ENCODE peak calls at places on chromosomes 12 and 14, in nine cellular contexts. Q, O, J, P, Y, V, C, U and X are unnamed samples.

GRCh38 chr12:122422769-122423257 is 344 bp upstream of the CLIP1 start:
- DNase-seq in U (peak), C (peak), Q (peak), J (peak), O (no peak), V (peak), Y (no peak), P (peak), X (no peak)

GRCh38 chr12:110680032-110680431 is 8.9 kb downstream of the HVCN1 start:
- DNase-seq in V (no peak), P (no peak), J (no peak), O (no peak), U (no peak), Q (no peak), Y (no peak), C (no peak), X (no peak)

GRCh38 chr12:121937654-121938053 is 19.3 kb downstream of the CFAP251 start:
- DNase-seq in P (no peak), C (no peak), Y (no peak), O (no peak), V (no peak), U (no peak), Q (no peak), J (no peak), X (no peak)

GRCh38 chr14:92596328-92596943 is 82.9 kb downstream of the RIN3 start:
- DNase-seq in V (no peak), C (no peak), Q (no peak), U (no peak), J (peak), P (no peak), O (no peak), Y (no peak), X (no peak)

GRCh38 chr14:30185832-30186231 is 258.2 kb upstream of the PRKD1 start:
- DNase-seq in P (no peak), V (no peak), C (no peak), O (no peak), J (peak), Y (no peak), U (no peak), Q (no peak), X (no peak)

GRCh38 chr12:48717252-48717695 is 767 bp upstream of the CCNT1 start:
- DNase-seq in O (no peak), U (peak), Y (peak), V (peak), J (peak), Q (no peak), P (no peak), C (peak), X (no peak)

GRCh38 chr12:113867258-113867657 is 98.9 kb downstream of the RBM19 start:
- DNase-seq in P (no peak), C (no peak), U (no peak), O (no peak), Q (peak), Y (no peak), V (peak), J (peak), X (peak)

GRCh38 chr12:25997401-25997973 is 39.0 kb downstream of the RASSF8 start:
- DNase-seq in Q (peak), U (no peak), J (peak), P (no peak), C (no peak), V (peak), O (no peak), Y (no peak), X (no peak)

GRCh38 chr12:26870491-26871419 is 37.8 kb upstream of the ITPR2 start:
- DNase-seq in Q (peak), U (no peak), Y (no peak), O (peak), P (no peak), J (no peak), V (peak), C (no peak), X (no peak)

GRCh38 chr14:63899953-63900352 is 47.1 kb downstream of the SYNE2 start:
- DNase-seq in C (no peak), Q (no peak), U (no peak), P (no peak), O (no peak), V (no peak), J (no peak), Y (no peak), X (no peak)

GRCh38 chr12:48021485-48022179 is 17.4 kb upstream of the COL2A1 start:
- DNase-seq in Q (peak), C (no peak), U (no peak), V (no peak), P (no peak), J (peak), Y (no peak), O (peak), X (no peak)

GRCh38 chr14:91228112-91229004 is 16.1 kb downstream of the GPR68 start:
- DNase-seq in O (no peak), P (no peak), Y (peak), Q (peak), V (peak), J (peak), C (peak), U (peak), X (no peak)

GRCh38 chr12:132783917-132784531 is 22.4 kb upstream of the ANKLE2 start:
- DNase-seq in Y (no peak), P (no peak), J (no peak), Q (no peak), O (no peak), U (no peak), C (no peak), V (no peak), X (no peak)

GRCh38 chr12:125089083-125089482 is 23.8 kb downstream of the AACS start:
- DNase-seq in C (no peak), Q (no peak), P (no peak), V (no peak), U (no peak), O (no peak), Y (no peak), J (peak), X (no peak)

GRCh38 chr14:23117371-23118020 is 1.6 kb downstream of the CEBPE start:
- DNase-seq in C (no peak), V (no peak), U (no peak), J (no peak), P (no peak), O (no peak), Q (no peak), Y (no peak), X (no peak)

GRCh38 chr14:80669416-80669815 is 272.1 kb downstream of the CEP128 start:
- DNase-seq in P (no peak), J (no peak), Y (no peak), O (no peak), C (no peak), U (no peak), Q (no peak), V (no peak), X (no peak)

GRCh38 chr14:63972323-63972932 is 119.6 kb downstream of the SYNE2 start:
- DNase-seq in Y (no peak), V (no peak), Q (no peak), U (no peak), O (no peak), P (no peak), C (no peak), J (no peak), X (no peak)

GRCh38 chr14:64095620-64096019 is 198.6 kb downstream of the ESR2 start:
- DNase-seq in U (no peak), J (no peak), Y (no peak), O (no peak), C (no peak), P (no peak), Q (no peak), V (peak), X (no peak)

GRCh38 chr14:55938249-55938791 is 179.9 kb upstream of the PELI2 start:
- DNase-seq in U (no peak), C (no peak), Q (peak), V (peak), O (peak), J (no peak), Y (no peak), P (no peak), X (no peak)

GRCh38 chr12:124744659-124745467 is 118.8 kb downstream of the SCARB1 start:
- DNase-seq in C (peak), P (no peak), J (peak), Y (peak), V (no peak), O (no peak), U (peak), Q (peak), X (no peak)

GRCh38 chr12:65878540-65878939 is 54.3 kb downstream of the HMGA2 start:
- DNase-seq in O (no peak), J (peak), C (no peak), Q (peak), V (no peak), P (no peak), Y (no peak), U (no peak), X (no peak)

GRCh38 chr12:104958946-104959841 is 1.1 kb upstream of the SLC41A2 start:
- DNase-seq in V (peak), Q (peak), Y (no peak), U (peak), P (no peak), C (no peak), J (peak), O (no peak), X (peak)

GRCh38 chr14:20855652-20856291 is 35.4 kb upstream of the RNASE3 start:
- DNase-seq in C (peak), O (peak), P (peak), U (peak), Y (peak), Q (peak), V (peak), J (peak), X (peak)

GRCh38 chr12:132388379-132389015 is 59.1 kb upstream of the GALNT9 start:
- DNase-seq in Q (no peak), V (no peak), U (no peak), C (no peak), O (no peak), P (no peak), J (no peak), Y (no peak), X (no peak)

GRCh38 chr14:70735043-70735442 is 74.3 kb downstream of the MAP3K9 start:
- DNase-seq in O (no peak), C (no peak), P (no peak), Q (no peak), J (no peak), V (peak), Y (no peak), U (no peak), X (no peak)

GRCh38 chr12:117518594-117519270 is 157.3 kb upstream of the NOS1 start:
- DNase-seq in P (no peak), O (no peak), C (no peak), Y (no peak), Q (peak), V (no peak), U (no peak), J (no peak), X (no peak)

GRCh38 chr12:47739959-47740358 is 14.7 kb upstream of the ENDOU start:
- DNase-seq in Y (peak), O (no peak), U (peak), J (no peak), Q (no peak), P (no peak), V (no peak), C (peak), X (no peak)

GRCh38 chr14:85619866-85620265 is 89.9 kb downstream of the FLRT2 start:
- DNase-seq in C (no peak), P (no peak), J (no peak), V (peak), Q (no peak), Y (no peak), O (no peak), U (no peak), X (no peak)

GRCh38 chr12:113298861-113299545 is 35.9 kb downstream of the SLC8B1 start:
- DNase-seq in J (no peak), O (no peak), P (no peak), Y (no peak), C (no peak), Q (no peak), V (no peak), U (no peak), X (no peak)

GRCh38 chr14:53278602-53279506 is 125.7 kb upstream of the DDHD1 start:
- DNase-seq in O (no peak), C (no peak), V (peak), Q (peak), J (peak), Y (no peak), P (no peak), U (peak), X (no peak)

GRCh38 chr12:51028126-51028810 is 2.1 kb upstream of the SLC11A2 start:
- DNase-seq in U (peak), V (peak), J (peak), Q (peak), O (no peak), C (peak), P (no peak), Y (no peak), X (no peak)

GRCh38 chr12:122523846-122524718 is 2.7 kb downstream of the RSRC2 start:
- DNase-seq in J (no peak), U (no peak), Q (no peak), O (no peak), V (peak), Y (no peak), C (no peak), P (no peak), X (no peak)

GRCh38 chr14:32662234-32662633 is 276.4 kb upstream of the NPAS3 start:
- DNase-seq in U (no peak), V (no peak), J (no peak), P (no peak), Y (no peak), C (no peak), O (no peak), Q (peak), X (no peak)

GRCh38 chr14:52071675-52072074 is 2.8 kb upstream of the NID2 start:
- DNase-seq in P (no peak), O (no peak), V (peak), Q (peak), U (no peak), Y (no peak), C (no peak), J (peak), X (no peak)

GRCh38 chr14:102948698-102949061 is 26.2 kb downstream of the AMN start:
- DNase-seq in P (no peak), C (no peak), U (no peak), Y (no peak), J (no peak), V (no peak), O (no peak), Q (no peak), X (no peak)

GRCh38 chr14:98912655-98913054 is 359.3 kb downstream of the BCL11B start:
- DNase-seq in Q (no peak), U (peak), V (no peak), Y (no peak), J (no peak), C (no peak), P (no peak), O (no peak), X (no peak)
- TF ChIP-seq CTCF in Q (no peak), U (no peak), V (no peak), Y (no peak), J (no peak), C (no peak), P (no peak), O (no peak), X (no peak)

GRCh38 chr14:59534361-59534987 is 42.1 kb downstream of the CCDC175 start:
- DNase-seq in P (no peak), O (no peak), J (no peak), Q (no peak), V (no peak), U (no peak), Y (no peak), C (no peak), X (peak)

GRCh38 chr14:59529189-59529588 is 44.9 kb downstream of the JKAMP start:
- DNase-seq in Q (no peak), U (no peak), Y (no peak), J (no peak), C (no peak), V (no peak), P (no peak), O (no peak), X (no peak)

DNA sequence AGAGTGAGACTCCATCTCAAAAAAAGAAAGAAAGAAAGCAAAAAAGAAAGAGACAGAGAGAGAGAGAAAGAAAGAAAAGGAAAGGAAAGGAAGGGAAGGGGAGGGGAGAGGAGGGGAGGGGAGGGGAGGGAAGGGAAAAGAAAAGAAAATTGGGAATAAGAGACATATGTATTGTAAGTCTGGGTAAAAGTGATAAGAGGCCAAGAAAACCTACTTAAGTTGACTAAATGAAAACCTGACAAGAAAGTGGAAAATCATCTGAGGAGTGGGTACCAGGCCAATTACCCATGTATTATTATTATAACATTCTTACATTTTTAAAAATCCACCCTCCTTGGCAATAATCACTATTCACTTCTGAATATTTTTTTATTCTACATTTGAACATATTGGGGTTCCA is 46.0 kb downstream of the JKAMP start:
- DNase-seq in Y (no peak), J (no peak), C (no peak), V (no peak), P (no peak), U (no peak), Q (no peak), O (no peak), X (no peak)
- TF ChIP-seq CTCF in Y (no peak), J (no peak), C (no peak), V (no peak), P (no peak), U (no peak), Q (no peak), O (no peak), X (no peak)

GRCh38 chr12:94143444-94143843 is 4.9 kb upstream of the PLXNC1 start:
- DNase-seq in C (no peak), V (no peak), U (no peak), O (no peak), J (no peak), P (no peak), Q (no peak), Y (no peak), X (no peak)

GRCh38 chr12:94147991-94148840 is at the start of gene PLXNC1:
- DNase-seq in P (peak), V (peak), O (peak), Q (no peak), U (peak), J (peak), Y (peak), C (peak), X (peak)

GRCh38 chr12:94146166-94146565 is 2.2 kb upstream of the PLXNC1 start:
- DNase-seq in V (no peak), P (no peak), J (no peak), U (no peak), C (no peak), O (no peak), Y (no peak), Q (no peak), X (no peak)

GRCh38 chr12:94147377-94147990 is 893 bp upstream of the PLXNC1 start:
- DNase-seq in V (no peak), Q (no peak), U (peak), J (no peak), P (no peak), C (peak), Y (no peak), O (no peak), X (no peak)

GRCh38 chr12:94145231-94145979 is 3.0 kb upstream of the PLXNC1 start:
- DNase-seq in Y (no peak), P (no peak), U (peak), O (no peak), Q (peak), V (peak), C (peak), J (no peak), X (no peak)
- TF ChIP-seq CTCF in Y (peak), P (peak), U (peak), O (no peak), Q (peak), V (peak), C (no peak), J (peak), X (no peak)

GRCh38 chr14:59336078-59336477 is 129.1 kb downstream of the GPR135 start:
- DNase-seq in V (peak), P (no peak), C (no peak), U (no peak), Y (no peak), J (no peak), Q (no peak), O (no peak), X (no peak)

GRCh38 chr14:59342108-59342507 is 123.1 kb downstream of the GPR135 start:
- DNase-seq in P (no peak), C (no peak), Y (no peak), Q (no peak), V (no peak), J (no peak), U (no peak), O (no peak), X (no peak)

GRCh38 chr14:59342516-59343484 is 122.4 kb downstream of the GPR135 start:
- DNase-seq in V (peak), Y (no peak), Q (peak), J (no peak), U (no peak), P (no peak), O (no peak), C (no peak), X (no peak)

GRCh38 chr14:59337151-59337611 is 128.0 kb downstream of the GPR135 start:
- DNase-seq in P (no peak), V (peak), Y (no peak), U (no peak), O (peak), J (peak), C (no peak), Q (no peak), X (no peak)

DNA sequence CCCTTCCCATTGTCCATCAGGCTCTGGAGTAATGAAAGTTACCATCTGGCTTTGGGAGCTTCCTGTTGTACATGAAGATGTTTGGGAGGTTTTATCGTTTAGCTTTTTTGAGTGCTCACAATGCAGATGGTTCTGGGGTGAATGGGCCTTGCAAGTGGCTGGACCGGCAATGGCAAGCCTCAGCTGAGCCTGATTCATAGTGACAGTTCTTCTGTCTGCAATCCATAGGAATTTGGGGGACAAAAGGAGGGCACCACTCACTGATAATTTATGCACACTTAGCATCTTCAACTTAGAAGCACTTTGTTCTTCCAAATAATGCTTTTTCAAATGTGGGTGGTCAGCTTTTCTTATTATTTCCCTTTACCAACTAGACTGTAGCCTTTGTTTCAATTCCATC is 125.7 kb downstream of the GPR135 start:
- DNase-seq in U (no peak), Y (no peak), J (no peak), O (no peak), P (no peak), C (no peak), Q (no peak), V (no peak), X (no peak)
- TF ChIP-seq CTCF in U (no peak), Y (no peak), J (no peak), O (no peak), P (no peak), C (no peak), Q (no peak), V (no peak), X (no peak)

DNA sequence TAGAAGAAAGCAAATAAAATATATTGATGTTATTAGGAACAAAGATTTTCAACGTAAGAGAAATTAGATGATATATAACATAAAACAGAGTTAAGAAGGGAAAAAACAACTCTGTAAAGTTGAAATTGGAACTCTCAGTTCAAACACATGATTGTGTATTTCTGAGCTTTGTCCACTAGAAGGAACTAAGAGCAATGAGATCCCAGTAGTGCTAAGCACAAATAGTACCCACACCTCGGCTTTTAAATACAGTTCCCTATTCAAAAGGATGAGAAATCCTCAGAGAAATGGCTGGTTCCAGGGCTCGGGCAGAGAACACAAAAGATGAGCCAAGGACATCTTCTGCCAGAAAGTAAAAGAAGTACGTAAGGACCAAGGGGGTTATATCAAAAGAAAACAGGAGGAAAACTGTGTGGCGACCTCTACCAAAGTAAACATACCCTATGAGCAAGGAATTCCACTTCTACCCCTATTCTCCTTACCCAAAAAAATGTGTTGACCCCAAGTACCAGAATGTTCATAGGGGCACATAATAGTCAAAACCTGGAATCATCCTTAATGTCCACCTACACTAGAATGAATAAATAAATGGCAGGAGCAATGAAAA is 96.6 kb downstream of the SPTSSA start:
- DNase-seq in C (no peak), Y (no peak), P (no peak), Q (peak), J (peak), U (no peak), V (peak), O (no peak), X (no peak)
- TF ChIP-seq CTCF in C (no peak), Y (peak), P (no peak), Q (peak), J (peak), U (no peak), V (peak), O (peak), X (peak)